ENCODE peak calls at places on chromosomes 12 and 14, in eight cellular contexts. One of them, this sample, is unnamed. For H3K4me1 and H3K27me3, the result is how much of the 10 kb centered on the place peaks cover.

GRCh38 chr12:77031745-77032144 is 33.6 kb downstream of the E2F7 start:
- DNase-seq in sigmoid colon: no peak
- DNase-seq in CD8-positive, alpha-beta memory T cell: no peak
- DNase-seq in neural progenitor cell: no peak
- DNase-seq in breast epithelium: no peak
- DNase-seq in tibial nerve: no peak
- DNase-seq in mesenchymal stem cell: peak
- DNase-seq in neuronal stem cell: no peak
- DNase-seq in this sample: no peak

GRCh38 chr12:40697566-40698257 is 5.5 kb downstream of the CNTN1 start:
- DNase-seq in breast epithelium: no peak
- DNase-seq in tibial nerve: no peak
- DNase-seq in neuronal stem cell: no peak
- DNase-seq in mesenchymal stem cell: no peak
- DNase-seq in sigmoid colon: no peak
- DNase-seq in neural progenitor cell: no peak
- DNase-seq in CD8-positive, alpha-beta memory T cell: no peak
- DNase-seq in this sample: no peak

GRCh38 chr14:55944757-55945156 is 173.5 kb upstream of the PELI2 start:
- DNase-seq in mesenchymal stem cell: no peak
- DNase-seq in sigmoid colon: no peak
- DNase-seq in tibial nerve: no peak
- DNase-seq in CD8-positive, alpha-beta memory T cell: no peak
- DNase-seq in neural progenitor cell: no peak
- DNase-seq in neuronal stem cell: no peak
- DNase-seq in breast epithelium: no peak
- DNase-seq in this sample: no peak

GRCh38 chr12:65443038-65443437 is 164.6 kb downstream of the MSRB3 start:
- DNase-seq in CD8-positive, alpha-beta memory T cell: no peak
- DNase-seq in neuronal stem cell: no peak
- DNase-seq in mesenchymal stem cell: no peak
- DNase-seq in tibial nerve: no peak
- DNase-seq in sigmoid colon: no peak
- DNase-seq in breast epithelium: no peak
- DNase-seq in neural progenitor cell: no peak
- DNase-seq in this sample: peak

GRCh38 chr14:22567437-22567836 is 21.6 kb downstream of the DAD1 start:
- DNase-seq in tibial nerve: no peak
- DNase-seq in breast epithelium: no peak
- DNase-seq in neuronal stem cell: no peak
- DNase-seq in mesenchymal stem cell: no peak
- DNase-seq in sigmoid colon: no peak
- DNase-seq in neural progenitor cell: no peak
- DNase-seq in CD8-positive, alpha-beta memory T cell: no peak
- DNase-seq in this sample: no peak

GRCh38 chr12:51222461-51222860 is 4.6 kb upstream of the POU6F1 start:
- DNase-seq in neural progenitor cell: no peak
- DNase-seq in neuronal stem cell: no peak
- DNase-seq in CD8-positive, alpha-beta memory T cell: no peak
- DNase-seq in mesenchymal stem cell: no peak
- DNase-seq in tibial nerve: no peak
- DNase-seq in sigmoid colon: no peak
- DNase-seq in breast epithelium: no peak
- DNase-seq in this sample: no peak

GRCh38 chr12:58416211-58416610 is 474.8 kb downstream of the ATP23 start:
- DNase-seq in mesenchymal stem cell: peak
- DNase-seq in CD8-positive, alpha-beta memory T cell: no peak
- DNase-seq in tibial nerve: no peak
- DNase-seq in breast epithelium: no peak
- DNase-seq in neuronal stem cell: no peak
- DNase-seq in neural progenitor cell: no peak
- DNase-seq in sigmoid colon: no peak
- DNase-seq in this sample: peak

GRCh38 chr14:103514596-103515421 is 7.8 kb downstream of the CKB start:
- DNase-seq in tibial nerve: no peak
- DNase-seq in neural progenitor cell: no peak
- DNase-seq in breast epithelium: peak
- DNase-seq in mesenchymal stem cell: no peak
- DNase-seq in neuronal stem cell: no peak
- DNase-seq in CD8-positive, alpha-beta memory T cell: no peak
- DNase-seq in sigmoid colon: peak
- DNase-seq in this sample: no peak

GRCh38 chr14:74418031-74418430 is 8.0 kb downstream of the SYNDIG1L start:
- DNase-seq in CD8-positive, alpha-beta memory T cell: no peak
- DNase-seq in neural progenitor cell: peak
- DNase-seq in mesenchymal stem cell: no peak
- DNase-seq in sigmoid colon: no peak
- DNase-seq in neuronal stem cell: no peak
- DNase-seq in breast epithelium: no peak
- DNase-seq in tibial nerve: no peak
- DNase-seq in this sample: no peak

GRCh38 chr14:34374998-34375740 is 86.9 kb downstream of the SPTSSA start:
- DNase-seq in tibial nerve: no peak
- DNase-seq in neuronal stem cell: no peak
- DNase-seq in neural progenitor cell: no peak
- DNase-seq in mesenchymal stem cell: no peak
- DNase-seq in CD8-positive, alpha-beta memory T cell: no peak
- DNase-seq in sigmoid colon: no peak
- DNase-seq in breast epithelium: no peak
- DNase-seq in this sample: no peak

GRCh38 chr12:64216239-64216638 is 5.9 kb downstream of the KICS2 start:
- DNase-seq in CD8-positive, alpha-beta memory T cell: no peak
- DNase-seq in neural progenitor cell: no peak
- DNase-seq in tibial nerve: no peak
- DNase-seq in mesenchymal stem cell: no peak
- DNase-seq in sigmoid colon: no peak
- DNase-seq in breast epithelium: no peak
- DNase-seq in neuronal stem cell: no peak
- DNase-seq in this sample: no peak

GRCh38 chr14:32934891-32935633 is 3.6 kb upstream of the NPAS3 start:
- DNase-seq in sigmoid colon: peak
- DNase-seq in neural progenitor cell: peak
- DNase-seq in mesenchymal stem cell: peak
- DNase-seq in neuronal stem cell: no peak
- DNase-seq in tibial nerve: no peak
- DNase-seq in CD8-positive, alpha-beta memory T cell: no peak
- DNase-seq in breast epithelium: no peak
- DNase-seq in this sample: peak

GRCh38 chr12:60035835-60036234 is 440.0 kb downstream of the SLC16A7 start:
- DNase-seq in neuronal stem cell: no peak
- DNase-seq in tibial nerve: no peak
- DNase-seq in mesenchymal stem cell: no peak
- DNase-seq in neural progenitor cell: no peak
- DNase-seq in CD8-positive, alpha-beta memory T cell: no peak
- DNase-seq in breast epithelium: no peak
- DNase-seq in sigmoid colon: no peak
- DNase-seq in this sample: peak

GRCh38 chr14:52043690-52044089 is 25.2 kb downstream of the NID2 start:
- DNase-seq in CD8-positive, alpha-beta memory T cell: peak
- DNase-seq in neural progenitor cell: peak
- DNase-seq in neuronal stem cell: no peak
- DNase-seq in sigmoid colon: no peak
- DNase-seq in mesenchymal stem cell: peak
- DNase-seq in breast epithelium: no peak
- DNase-seq in tibial nerve: no peak
- DNase-seq in this sample: peak

GRCh38 chr12:50458606-50459005 is 46.2 kb upstream of the DIP2B start:
- DNase-seq in tibial nerve: no peak
- DNase-seq in neuronal stem cell: no peak
- DNase-seq in breast epithelium: no peak
- DNase-seq in mesenchymal stem cell: no peak
- DNase-seq in sigmoid colon: no peak
- DNase-seq in neural progenitor cell: no peak
- DNase-seq in CD8-positive, alpha-beta memory T cell: no peak
- DNase-seq in this sample: peak

GRCh38 chr12:122306407-122306806 is 40.1 kb upstream of the VPS33A start:
- DNase-seq in sigmoid colon: no peak
- DNase-seq in mesenchymal stem cell: no peak
- DNase-seq in neuronal stem cell: no peak
- DNase-seq in breast epithelium: no peak
- DNase-seq in CD8-positive, alpha-beta memory T cell: no peak
- DNase-seq in neural progenitor cell: peak
- DNase-seq in tibial nerve: no peak
- DNase-seq in this sample: no peak

GRCh38 chr14:68253878-68254528 is 434.4 kb downstream of the RAD51B start:
- DNase-seq in neural progenitor cell: no peak
- DNase-seq in breast epithelium: no peak
- DNase-seq in CD8-positive, alpha-beta memory T cell: no peak
- DNase-seq in tibial nerve: no peak
- DNase-seq in mesenchymal stem cell: no peak
- DNase-seq in sigmoid colon: no peak
- DNase-seq in neuronal stem cell: no peak
- DNase-seq in this sample: no peak

GRCh38 chr14:51094282-51094821 is 553 bp downstream of the TRIM9 start:
- DNase-seq in neural progenitor cell: peak
- DNase-seq in sigmoid colon: peak
- DNase-seq in breast epithelium: no peak
- DNase-seq in mesenchymal stem cell: peak
- DNase-seq in CD8-positive, alpha-beta memory T cell: no peak
- DNase-seq in tibial nerve: no peak
- DNase-seq in neuronal stem cell: peak
- DNase-seq in this sample: no peak

GRCh38 chr14:81710232-81710845 is 176.7 kb upstream of the SEL1L start:
- DNase-seq in breast epithelium: no peak
- DNase-seq in mesenchymal stem cell: peak
- DNase-seq in tibial nerve: peak
- DNase-seq in CD8-positive, alpha-beta memory T cell: no peak
- DNase-seq in neural progenitor cell: peak
- DNase-seq in neuronal stem cell: peak
- DNase-seq in sigmoid colon: no peak
- DNase-seq in this sample: peak

GRCh38 chr14:34628681-34629135 is 1.2 kb downstream of the SNX6 start:
- DNase-seq in neuronal stem cell: no peak
- DNase-seq in sigmoid colon: no peak
- DNase-seq in mesenchymal stem cell: peak
- DNase-seq in breast epithelium: no peak
- DNase-seq in neural progenitor cell: peak
- DNase-seq in tibial nerve: no peak
- DNase-seq in CD8-positive, alpha-beta memory T cell: peak
- DNase-seq in this sample: peak

GRCh38 chr12:71797506-71797905 is 42.1 kb upstream of the TBC1D15 start:
- DNase-seq in mesenchymal stem cell: no peak
- DNase-seq in neural progenitor cell: no peak
- DNase-seq in CD8-positive, alpha-beta memory T cell: no peak
- DNase-seq in tibial nerve: no peak
- DNase-seq in breast epithelium: no peak
- DNase-seq in neuronal stem cell: no peak
- DNase-seq in sigmoid colon: no peak
- DNase-seq in this sample: peak

GRCh38 chr14:95683793-95684192 is 2.4 kb upstream of the TCL1B start:
- DNase-seq in tibial nerve: no peak
- DNase-seq in mesenchymal stem cell: no peak
- DNase-seq in breast epithelium: no peak
- DNase-seq in CD8-positive, alpha-beta memory T cell: no peak
- DNase-seq in neuronal stem cell: no peak
- DNase-seq in neural progenitor cell: peak
- DNase-seq in sigmoid colon: no peak
- DNase-seq in this sample: no peak

GRCh38 chr14:89096946-89097345 is 272.5 kb downstream of the TTC8 start:
- DNase-seq in mesenchymal stem cell: no peak
- DNase-seq in breast epithelium: no peak
- DNase-seq in neural progenitor cell: no peak
- DNase-seq in sigmoid colon: no peak
- DNase-seq in neuronal stem cell: no peak
- DNase-seq in tibial nerve: no peak
- DNase-seq in CD8-positive, alpha-beta memory T cell: no peak
- DNase-seq in this sample: no peak

DNA sequence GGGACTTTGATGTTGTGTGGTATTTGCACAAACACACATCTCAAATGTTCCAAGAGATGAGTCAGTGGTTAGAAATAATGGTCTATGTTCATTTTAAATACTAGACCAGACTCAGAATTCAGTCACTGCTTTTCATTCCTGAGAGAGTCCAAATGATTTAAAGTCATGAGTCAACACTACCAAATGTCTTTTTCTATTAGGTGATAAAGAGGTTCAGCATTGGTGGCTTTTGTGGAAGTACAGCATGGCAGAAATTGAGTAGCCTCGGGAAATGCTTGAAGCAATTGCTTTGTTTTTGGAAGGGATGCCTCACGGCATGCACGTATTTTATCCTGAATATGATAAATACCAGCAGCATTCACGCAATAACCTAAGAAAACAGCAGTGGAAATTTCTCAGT is 115.7 kb downstream of the DIO2 start:
- DNase-seq in breast epithelium: no peak
- DNase-seq in sigmoid colon: no peak
- DNase-seq in tibial nerve: no peak
- DNase-seq in mesenchymal stem cell: peak
- DNase-seq in neural progenitor cell: no peak
- DNase-seq in CD8-positive, alpha-beta memory T cell: no peak
- DNase-seq in neuronal stem cell: no peak
- DNase-seq in this sample: peak
- H3K4me1 ChIP-seq in breast epithelium: under half
- H3K4me1 ChIP-seq in sigmoid colon: under half
- H3K4me1 ChIP-seq in tibial nerve: under half
- H3K4me1 ChIP-seq in mesenchymal stem cell: under half
- H3K4me1 ChIP-seq in neural progenitor cell: under half
- H3K4me1 ChIP-seq in CD8-positive, alpha-beta memory T cell: under half
- H3K4me1 ChIP-seq in neuronal stem cell: under half
- H3K4me1 ChIP-seq in this sample: under half

GRCh38 chr14:21308132-21308478 is 28.2 kb downstream of the RPGRIP1 start:
- DNase-seq in CD8-positive, alpha-beta memory T cell: no peak
- DNase-seq in neural progenitor cell: no peak
- DNase-seq in breast epithelium: no peak
- DNase-seq in tibial nerve: no peak
- DNase-seq in neuronal stem cell: no peak
- DNase-seq in sigmoid colon: no peak
- DNase-seq in mesenchymal stem cell: no peak
- DNase-seq in this sample: no peak
- H3K27me3 ChIP-seq in CD8-positive, alpha-beta memory T cell: under half
- H3K27me3 ChIP-seq in neural progenitor cell: under half
- H3K27me3 ChIP-seq in breast epithelium: under half
- H3K27me3 ChIP-seq in tibial nerve: under half
- H3K27me3 ChIP-seq in neuronal stem cell: under half
- H3K27me3 ChIP-seq in sigmoid colon: under half
- H3K27me3 ChIP-seq in mesenchymal stem cell: under half
- H3K27me3 ChIP-seq in this sample: under half

DNA sequence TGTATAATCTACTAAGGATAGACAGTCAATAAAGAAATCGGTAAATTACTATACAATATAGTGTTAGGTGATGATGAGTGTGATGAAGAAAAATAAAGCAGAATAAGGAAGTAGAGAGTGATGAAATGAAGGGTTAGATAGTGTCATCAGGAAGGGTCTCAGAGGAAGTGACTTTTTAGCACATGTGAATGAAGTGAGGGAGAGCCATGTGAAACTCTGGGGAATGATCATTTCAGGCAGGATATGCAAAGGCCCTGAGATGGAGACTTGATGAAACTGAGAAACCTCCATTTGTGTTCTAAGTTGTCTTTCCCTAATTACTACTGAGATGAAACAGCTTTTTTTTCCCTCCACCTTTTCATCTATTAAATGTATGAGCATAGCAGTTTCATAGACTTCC is 19.4 kb upstream of the GNPTAB start:
- DNase-seq in neural progenitor cell: no peak
- DNase-seq in neuronal stem cell: no peak
- DNase-seq in tibial nerve: no peak
- DNase-seq in breast epithelium: no peak
- DNase-seq in sigmoid colon: no peak
- DNase-seq in CD8-positive, alpha-beta memory T cell: no peak
- DNase-seq in mesenchymal stem cell: no peak
- DNase-seq in this sample: no peak
- H3K4me1 ChIP-seq in neural progenitor cell: under half
- H3K4me1 ChIP-seq in neuronal stem cell: under half
- H3K4me1 ChIP-seq in tibial nerve: under half
- H3K4me1 ChIP-seq in breast epithelium: under half
- H3K4me1 ChIP-seq in sigmoid colon: under half
- H3K4me1 ChIP-seq in CD8-positive, alpha-beta memory T cell: under half
- H3K4me1 ChIP-seq in mesenchymal stem cell: under half
- H3K4me1 ChIP-seq in this sample: under half

GRCh38 chr12:128753438-128753837 is 70.3 kb downstream of the SLC15A4 start:
- DNase-seq in neural progenitor cell: peak
- DNase-seq in CD8-positive, alpha-beta memory T cell: no peak
- DNase-seq in breast epithelium: no peak
- DNase-seq in mesenchymal stem cell: no peak
- DNase-seq in tibial nerve: no peak
- DNase-seq in neuronal stem cell: no peak
- DNase-seq in sigmoid colon: no peak
- DNase-seq in this sample: no peak
- H3K27me3 ChIP-seq in neural progenitor cell: under half
- H3K27me3 ChIP-seq in CD8-positive, alpha-beta memory T cell: under half
- H3K27me3 ChIP-seq in breast epithelium: under half
- H3K27me3 ChIP-seq in mesenchymal stem cell: under half
- H3K27me3 ChIP-seq in tibial nerve: under half
- H3K27me3 ChIP-seq in neuronal stem cell: under half
- H3K27me3 ChIP-seq in sigmoid colon: under half
- H3K27me3 ChIP-seq in this sample: under half

This sample was measured in adipocyte.